ENCODE peak calls at places on chromosome 16, in five cellular contexts. One of them, this sample, is unnamed.
A peak's percentile ranks its signal among the peaks of the same experiment; 100 is the strongest.

GRCh38 chr16:81658373-81658772 is 120.7 kb upstream of the PLCG2 start:
- DNase-seq in MG63: no peak
- DNase-seq in posterior cingulate gyrus: no peak
- DNase-seq in GM12865: no peak
- DNase-seq in stimulated activated CD4-positive, alpha-beta T cell treated with anti-CD3 and anti-CD28 coated beads, Interleukin-2, amount 100 ng/mL, for 24 hours: no peak
- DNase-seq in this sample: no peak

GRCh38 chr16:20611975-20612471 is 35.9 kb upstream of the ACSM2B start:
- DNase-seq in MG63: peak; percentile 68
- DNase-seq in posterior cingulate gyrus: peak; percentile 82
- DNase-seq in GM12865: no peak
- DNase-seq in stimulated activated CD4-positive, alpha-beta T cell treated with anti-CD3 and anti-CD28 coated beads, Interleukin-2, amount 100 ng/mL, for 24 hours: no peak
- DNase-seq in this sample: no peak

GRCh38 chr16:71846443-71846842 is 667 bp downstream of the ATXN1L start:
- DNase-seq in MG63: no peak
- DNase-seq in posterior cingulate gyrus: no peak
- DNase-seq in GM12865: peak; percentile 76
- DNase-seq in stimulated activated CD4-positive, alpha-beta T cell treated with anti-CD3 and anti-CD28 coated beads, Interleukin-2, amount 100 ng/mL, for 24 hours: peak; percentile 23
- DNase-seq in this sample: no peak

GRCh38 chr16:59632266-59632855 is 898.2 kb upstream of the GOT2 start:
- DNase-seq in MG63: peak; percentile 98
- DNase-seq in posterior cingulate gyrus: no peak
- DNase-seq in GM12865: no peak
- DNase-seq in stimulated activated CD4-positive, alpha-beta T cell treated with anti-CD3 and anti-CD28 coated beads, Interleukin-2, amount 100 ng/mL, for 24 hours: no peak
- DNase-seq in this sample: no peak

GRCh38 chr16:76670125-76670857 is 393.1 kb downstream of the CNTNAP4 start:
- DNase-seq in MG63: no peak
- DNase-seq in posterior cingulate gyrus: no peak
- DNase-seq in GM12865: no peak
- DNase-seq in stimulated activated CD4-positive, alpha-beta T cell treated with anti-CD3 and anti-CD28 coated beads, Interleukin-2, amount 100 ng/mL, for 24 hours: no peak
- DNase-seq in this sample: no peak

GRCh38 chr16:68746951-68747350 is 9.9 kb downstream of the CDH1 start:
- DNase-seq in MG63: no peak
- DNase-seq in posterior cingulate gyrus: no peak
- DNase-seq in GM12865: no peak
- DNase-seq in stimulated activated CD4-positive, alpha-beta T cell treated with anti-CD3 and anti-CD28 coated beads, Interleukin-2, amount 100 ng/mL, for 24 hours: no peak
- DNase-seq in this sample: no peak

GRCh38 chr16:70481929-70482536 is 27.6 kb downstream of the FCSK start:
- DNase-seq in MG63: peak; percentile 62
- DNase-seq in posterior cingulate gyrus: peak; percentile 5
- DNase-seq in GM12865: no peak
- DNase-seq in stimulated activated CD4-positive, alpha-beta T cell treated with anti-CD3 and anti-CD28 coated beads, Interleukin-2, amount 100 ng/mL, for 24 hours: no peak
- DNase-seq in this sample: no peak

GRCh38 chr16:84652565-84652964 is 4.3 kb downstream of the KLHL36 start:
- DNase-seq in MG63: no peak
- DNase-seq in posterior cingulate gyrus: no peak
- DNase-seq in GM12865: no peak
- DNase-seq in stimulated activated CD4-positive, alpha-beta T cell treated with anti-CD3 and anti-CD28 coated beads, Interleukin-2, amount 100 ng/mL, for 24 hours: no peak
- DNase-seq in this sample: no peak

GRCh38 chr16:85279874-85280545 is 167.7 kb upstream of the CIBAR2 start:
- DNase-seq in MG63: no peak
- DNase-seq in posterior cingulate gyrus: no peak
- DNase-seq in GM12865: no peak
- DNase-seq in stimulated activated CD4-positive, alpha-beta T cell treated with anti-CD3 and anti-CD28 coated beads, Interleukin-2, amount 100 ng/mL, for 24 hours: no peak
- DNase-seq in this sample: no peak

GRCh38 chr16:49283376-49284049 is 1.9 kb upstream of the CBLN1 start:
- DNase-seq in MG63: no peak
- DNase-seq in posterior cingulate gyrus: no peak
- DNase-seq in GM12865: no peak
- DNase-seq in stimulated activated CD4-positive, alpha-beta T cell treated with anti-CD3 and anti-CD28 coated beads, Interleukin-2, amount 100 ng/mL, for 24 hours: no peak
- DNase-seq in this sample: no peak

GRCh38 chr16:68197250-68197649 is 38.7 kb downstream of the ESRP2 start:
- DNase-seq in MG63: no peak
- DNase-seq in posterior cingulate gyrus: no peak
- DNase-seq in GM12865: no peak
- DNase-seq in stimulated activated CD4-positive, alpha-beta T cell treated with anti-CD3 and anti-CD28 coated beads, Interleukin-2, amount 100 ng/mL, for 24 hours: no peak
- DNase-seq in this sample: no peak

This sample was measured in caudate nucleus.